ENCODE peak calls at places on chromosomes 2 and 18, in nine cellular contexts. One of them, this sample, is unnamed.

GRCh38 chr18:4004176-4004829 is 450.8 kb downstream of the DLGAP1 start:
- DNase-seq in MM.1S: no peak
- DNase-seq in HL-60: no peak
- DNase-seq in GM20000: no peak
- DNase-seq in ovary: no peak
- DNase-seq in neural progenitor cell: no peak
- DNase-seq in stomach: no peak
- DNase-seq in heart left ventricle: no peak
- DNase-seq in body of pancreas: no peak
- DNase-seq in this sample: peak; percentile 12

GRCh38 chr2:75558786-75559428 is 1.8 kb downstream of the EVA1A start:
- DNase-seq in MM.1S: no peak
- DNase-seq in HL-60: no peak
- DNase-seq in GM20000: no peak
- DNase-seq in ovary: no peak
- DNase-seq in neural progenitor cell: no peak
- DNase-seq in stomach: no peak
- DNase-seq in heart left ventricle: no peak
- DNase-seq in body of pancreas: no peak
- DNase-seq in this sample: no peak

GRCh38 chr2:70143314-70144150 is 47.3 kb downstream of the C2orf42 start:
- DNase-seq in MM.1S: peak; percentile 73
- DNase-seq in HL-60: peak; percentile 58
- DNase-seq in GM20000: peak; percentile 65
- DNase-seq in ovary: peak; percentile 57
- DNase-seq in neural progenitor cell: peak; percentile 24
- DNase-seq in stomach: peak; percentile 60
- DNase-seq in heart left ventricle: peak; percentile 64
- DNase-seq in body of pancreas: peak; percentile 64
- DNase-seq in this sample: peak; percentile 80

GRCh38 chr18:55265916-55266488 is 306.7 kb upstream of the CCDC68 start:
- DNase-seq in MM.1S: no peak
- DNase-seq in HL-60: no peak
- DNase-seq in GM20000: no peak
- DNase-seq in ovary: no peak
- DNase-seq in neural progenitor cell: no peak
- DNase-seq in stomach: no peak
- DNase-seq in heart left ventricle: no peak
- DNase-seq in body of pancreas: no peak
- DNase-seq in this sample: peak; percentile 71

GRCh38 chr2:230914886-230915285 is 10.2 kb downstream of the GPR55 start:
- DNase-seq in MM.1S: no peak
- DNase-seq in HL-60: no peak
- DNase-seq in GM20000: no peak
- DNase-seq in ovary: no peak
- DNase-seq in neural progenitor cell: no peak
- DNase-seq in stomach: no peak
- DNase-seq in heart left ventricle: no peak
- DNase-seq in body of pancreas: no peak
- DNase-seq in this sample: no peak

GRCh38 chr2:217077841-217078407 is 218.1 kb upstream of the TNP1 start:
- DNase-seq in MM.1S: no peak
- DNase-seq in HL-60: no peak
- DNase-seq in GM20000: no peak
- DNase-seq in ovary: no peak
- DNase-seq in neural progenitor cell: no peak
- DNase-seq in stomach: no peak
- DNase-seq in heart left ventricle: no peak
- DNase-seq in body of pancreas: no peak
- DNase-seq in this sample: no peak

GRCh38 chr18:77766421-77766820 is 516.8 kb downstream of the GALR1 start:
- DNase-seq in MM.1S: no peak
- DNase-seq in HL-60: no peak
- DNase-seq in GM20000: no peak
- DNase-seq in ovary: no peak
- DNase-seq in neural progenitor cell: no peak
- DNase-seq in stomach: no peak
- DNase-seq in heart left ventricle: no peak
- DNase-seq in body of pancreas: no peak
- DNase-seq in this sample: no peak

GRCh38 chr2:105732096-105732495 is 12.6 kb upstream of the NCK2 start:
- DNase-seq in MM.1S: no peak
- DNase-seq in HL-60: no peak
- DNase-seq in GM20000: no peak
- DNase-seq in ovary: no peak
- DNase-seq in neural progenitor cell: no peak
- DNase-seq in stomach: no peak
- DNase-seq in heart left ventricle: peak; percentile 25
- DNase-seq in body of pancreas: no peak
- DNase-seq in this sample: no peak

GRCh38 chr18:23114171-23114881 is 21.0 kb upstream of the CABLES1 start:
- DNase-seq in MM.1S: no peak
- DNase-seq in HL-60: no peak
- DNase-seq in GM20000: no peak
- DNase-seq in ovary: no peak
- DNase-seq in neural progenitor cell: no peak
- DNase-seq in stomach: no peak
- DNase-seq in heart left ventricle: no peak
- DNase-seq in body of pancreas: no peak
- DNase-seq in this sample: no peak

GRCh38 chr2:32947076-32947483 is 327 bp downstream of the LTBP1 start:
- DNase-seq in MM.1S: peak; percentile 19
- DNase-seq in HL-60: no peak
- DNase-seq in GM20000: peak; percentile 65
- DNase-seq in ovary: no peak
- DNase-seq in neural progenitor cell: no peak
- DNase-seq in stomach: no peak
- DNase-seq in heart left ventricle: no peak
- DNase-seq in body of pancreas: no peak
- DNase-seq in this sample: peak; percentile 10

GRCh38 chr18:77131100-77131651 is 1.4 kb downstream of the MBP start:
- DNase-seq in MM.1S: no peak
- DNase-seq in HL-60: peak; percentile 81
- DNase-seq in GM20000: peak; percentile 57
- DNase-seq in ovary: peak; percentile 53
- DNase-seq in neural progenitor cell: peak; percentile 19
- DNase-seq in stomach: no peak
- DNase-seq in heart left ventricle: peak; percentile 65
- DNase-seq in body of pancreas: peak; percentile 29
- DNase-seq in this sample: peak; percentile 66

GRCh38 chr2:185219981-185220380 is 518.6 kb upstream of the FSIP2 start:
- DNase-seq in MM.1S: no peak
- DNase-seq in HL-60: no peak
- DNase-seq in GM20000: no peak
- DNase-seq in ovary: no peak
- DNase-seq in neural progenitor cell: no peak
- DNase-seq in stomach: no peak
- DNase-seq in heart left ventricle: no peak
- DNase-seq in body of pancreas: no peak
- DNase-seq in this sample: no peak

GRCh38 chr18:36101943-36102342 is 27.2 kb downstream of the SLC39A6 start:
- DNase-seq in MM.1S: no peak
- DNase-seq in HL-60: no peak
- DNase-seq in GM20000: no peak
- DNase-seq in ovary: no peak
- DNase-seq in neural progenitor cell: no peak
- DNase-seq in stomach: no peak
- DNase-seq in heart left ventricle: no peak
- DNase-seq in body of pancreas: no peak
- DNase-seq in this sample: no peak

GRCh38 chr2:222613715-222614331 is 42.1 kb downstream of the FARSB start:
- DNase-seq in MM.1S: peak; percentile 51
- DNase-seq in HL-60: peak; percentile 32
- DNase-seq in GM20000: peak; percentile 65
- DNase-seq in ovary: no peak
- DNase-seq in neural progenitor cell: peak; percentile 73
- DNase-seq in stomach: no peak
- DNase-seq in heart left ventricle: no peak
- DNase-seq in body of pancreas: no peak
- DNase-seq in this sample: peak; percentile 57

GRCh38 chr2:206084468-206084869 is 1.5 kb downstream of the INO80D start:
- DNase-seq in MM.1S: peak; percentile 15
- DNase-seq in HL-60: peak; percentile 41
- DNase-seq in GM20000: peak; percentile 26
- DNase-seq in ovary: peak; percentile 71
- DNase-seq in neural progenitor cell: peak; percentile 87
- DNase-seq in stomach: peak; percentile 36
- DNase-seq in heart left ventricle: peak; percentile 84
- DNase-seq in body of pancreas: peak; percentile 54
- DNase-seq in this sample: peak; percentile 24

GRCh38 chr2:239896075-239896474 is 129.1 kb downstream of the NDUFA10 start:
- DNase-seq in MM.1S: no peak
- DNase-seq in HL-60: no peak
- DNase-seq in GM20000: no peak
- DNase-seq in ovary: no peak
- DNase-seq in neural progenitor cell: no peak
- DNase-seq in stomach: peak; percentile 11
- DNase-seq in heart left ventricle: no peak
- DNase-seq in body of pancreas: no peak
- DNase-seq in this sample: no peak

GRCh38 chr2:26901326-26902183 is 53.6 kb downstream of the DPYSL5 start:
- DNase-seq in MM.1S: no peak
- DNase-seq in HL-60: no peak
- DNase-seq in GM20000: no peak
- DNase-seq in ovary: no peak
- DNase-seq in neural progenitor cell: peak; percentile 58
- DNase-seq in stomach: no peak
- DNase-seq in heart left ventricle: no peak
- DNase-seq in body of pancreas: no peak
- DNase-seq in this sample: no peak

DNA sequence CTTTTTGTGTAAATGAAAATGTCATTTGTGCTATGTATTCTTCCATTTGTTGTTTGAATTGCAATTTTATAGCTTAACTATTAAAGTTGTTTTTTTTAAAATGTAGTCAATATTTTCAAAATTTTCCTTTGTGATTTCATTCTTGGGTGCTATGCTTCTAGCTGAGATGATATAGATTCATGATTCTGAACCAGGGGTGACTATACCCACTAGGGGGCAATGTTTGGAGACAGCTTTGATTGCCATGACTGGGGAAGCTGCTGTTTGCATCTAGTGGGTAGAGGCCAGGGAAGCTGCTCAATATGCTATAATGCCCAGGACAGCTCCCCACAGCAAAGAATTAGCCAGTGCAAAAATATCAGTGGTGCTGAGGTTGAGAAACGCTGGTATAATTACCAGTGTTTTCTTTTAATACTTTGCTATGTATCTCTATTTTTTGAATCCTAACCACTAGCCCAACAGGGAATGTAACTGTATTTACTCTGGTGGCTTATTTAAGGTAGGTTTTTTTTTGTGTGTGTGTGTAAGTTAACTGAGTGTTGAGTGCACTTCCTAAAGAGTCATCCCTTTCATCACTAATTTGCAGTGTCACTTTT is 99.7 kb downstream of the MEP1B start:
- DNase-seq in MM.1S: peak; percentile 70
- DNase-seq in HL-60: peak; percentile 67
- DNase-seq in GM20000: peak; percentile 45
- DNase-seq in ovary: no peak
- DNase-seq in neural progenitor cell: peak; percentile 77
- DNase-seq in stomach: peak; percentile 54
- DNase-seq in heart left ventricle: peak; percentile 38
- DNase-seq in body of pancreas: peak; percentile 53
- DNase-seq in this sample: peak; percentile 58
- TF ChIP-seq CTCF in MM.1S: peak; percentile 79
- TF ChIP-seq CTCF in HL-60: peak; percentile 82
- TF ChIP-seq CTCF in GM20000: peak; percentile 27
- TF ChIP-seq CTCF in ovary: no peak
- TF ChIP-seq CTCF in neural progenitor cell: peak; percentile 83
- TF ChIP-seq CTCF in stomach: no peak
- TF ChIP-seq CTCF in heart left ventricle: peak; percentile 56
- TF ChIP-seq CTCF in body of pancreas: peak; percentile 74
- TF ChIP-seq CTCF in this sample: peak; percentile 60

GRCh38 chr2:203905661-203906060 is 30.9 kb upstream of the ICOS start:
- DNase-seq in MM.1S: no peak
- DNase-seq in HL-60: no peak
- DNase-seq in GM20000: no peak
- DNase-seq in ovary: no peak
- DNase-seq in neural progenitor cell: no peak
- DNase-seq in stomach: no peak
- DNase-seq in heart left ventricle: no peak
- DNase-seq in body of pancreas: no peak
- DNase-seq in this sample: no peak

GRCh38 chr2:203908344-203909185 is 28.0 kb upstream of the ICOS start:
- DNase-seq in MM.1S: no peak
- DNase-seq in HL-60: peak; percentile 74
- DNase-seq in GM20000: no peak
- DNase-seq in ovary: no peak
- DNase-seq in neural progenitor cell: no peak
- DNase-seq in stomach: peak; percentile 40
- DNase-seq in heart left ventricle: no peak
- DNase-seq in body of pancreas: peak; percentile 23
- DNase-seq in this sample: no peak

GRCh38 chr2:203909192-203909945 is 27.2 kb upstream of the ICOS start:
- DNase-seq in MM.1S: peak; percentile 59
- DNase-seq in HL-60: peak; percentile 15
- DNase-seq in GM20000: peak; percentile 21
- DNase-seq in ovary: no peak
- DNase-seq in neural progenitor cell: peak; percentile 53
- DNase-seq in stomach: no peak
- DNase-seq in heart left ventricle: no peak
- DNase-seq in body of pancreas: peak; percentile 19
- DNase-seq in this sample: peak; percentile 10

GRCh38 chr2:203913947-203914346 is 22.6 kb upstream of the ICOS start:
- DNase-seq in MM.1S: no peak
- DNase-seq in HL-60: no peak
- DNase-seq in GM20000: no peak
- DNase-seq in ovary: no peak
- DNase-seq in neural progenitor cell: no peak
- DNase-seq in stomach: no peak
- DNase-seq in heart left ventricle: no peak
- DNase-seq in body of pancreas: no peak
- DNase-seq in this sample: no peak

GRCh38 chr2:203909946-203910476 is 26.6 kb upstream of the ICOS start:
- DNase-seq in MM.1S: no peak
- DNase-seq in HL-60: no peak
- DNase-seq in GM20000: no peak
- DNase-seq in ovary: no peak
- DNase-seq in neural progenitor cell: no peak
- DNase-seq in stomach: no peak
- DNase-seq in heart left ventricle: no peak
- DNase-seq in body of pancreas: no peak
- DNase-seq in this sample: no peak
- TF ChIP-seq CTCF in MM.1S: no peak
- TF ChIP-seq CTCF in HL-60: no peak
- TF ChIP-seq CTCF in GM20000: no peak
- TF ChIP-seq CTCF in ovary: no peak
- TF ChIP-seq CTCF in neural progenitor cell: no peak
- TF ChIP-seq CTCF in stomach: no peak
- TF ChIP-seq CTCF in heart left ventricle: no peak
- TF ChIP-seq CTCF in body of pancreas: no peak
- TF ChIP-seq CTCF in this sample: no peak

GRCh38 chr2:173749315-173749714 is 215.9 kb downstream of the SP3 start:
- DNase-seq in MM.1S: no peak
- DNase-seq in HL-60: no peak
- DNase-seq in GM20000: no peak
- DNase-seq in ovary: no peak
- DNase-seq in neural progenitor cell: peak; percentile 29
- DNase-seq in stomach: no peak
- DNase-seq in heart left ventricle: no peak
- DNase-seq in body of pancreas: no peak
- DNase-seq in this sample: no peak
- TF ChIP-seq CTCF in MM.1S: no peak
- TF ChIP-seq CTCF in HL-60: no peak
- TF ChIP-seq CTCF in GM20000: no peak
- TF ChIP-seq CTCF in ovary: no peak
- TF ChIP-seq CTCF in neural progenitor cell: peak; percentile 37
- TF ChIP-seq CTCF in stomach: no peak
- TF ChIP-seq CTCF in heart left ventricle: no peak
- TF ChIP-seq CTCF in body of pancreas: peak; percentile 23
- TF ChIP-seq CTCF in this sample: no peak

GRCh38 chr2:151071382-151071781 is 190.3 kb downstream of the RBM43 start:
- DNase-seq in MM.1S: no peak
- DNase-seq in HL-60: no peak
- DNase-seq in GM20000: no peak
- DNase-seq in ovary: no peak
- DNase-seq in neural progenitor cell: peak; percentile 55
- DNase-seq in stomach: no peak
- DNase-seq in heart left ventricle: no peak
- DNase-seq in body of pancreas: no peak
- DNase-seq in this sample: no peak
- TF ChIP-seq CTCF in MM.1S: no peak
- TF ChIP-seq CTCF in HL-60: no peak
- TF ChIP-seq CTCF in GM20000: no peak
- TF ChIP-seq CTCF in ovary: no peak
- TF ChIP-seq CTCF in neural progenitor cell: peak; percentile 53
- TF ChIP-seq CTCF in stomach: no peak
- TF ChIP-seq CTCF in heart left ventricle: no peak
- TF ChIP-seq CTCF in body of pancreas: no peak
- TF ChIP-seq CTCF in this sample: no peak

This sample was measured in GM12865.